ENCODE peak calls at places on chromosomes 6 and 20, in six cellular contexts. Q is sigmoid colon, U is HFF-Myc, R is epithelial cell of proximal tubule, C is heart right ventricle, V is osteocyte. B is an unnamed sample.

GRCh38 chr6:140105857-140106256 is 731.4 kb upstream of the CITED2 start:
- DNase-seq in Q (no peak), U (no peak), R (peak), C (no peak), V (no peak), B (no peak)

GRCh38 chr6:72182337-72183246 is 296.2 kb downstream of the RIMS1 start:
- DNase-seq in Q (no peak), U (no peak), R (no peak), C (peak), V (no peak), B (no peak)

GRCh38 chr20:20241966-20242365 is 125.9 kb upstream of the INSM1 start:
- DNase-seq in Q (no peak), U (no peak), R (no peak), C (no peak), V (no peak), B (no peak)

GRCh38 chr6:139290787-139291294 is 957 bp downstream of the TXLNB start:
- DNase-seq in Q (peak), U (no peak), R (no peak), C (no peak), V (no peak), B (peak)

GRCh38 chr6:25960689-25961088 is 1.9 kb upstream of the TRIM38 start:
- DNase-seq in Q (no peak), U (no peak), R (no peak), C (no peak), V (no peak), B (no peak)

GRCh38 chr20:59767656-59768055 is 163.3 kb downstream of the PHACTR3 start:
- DNase-seq in Q (no peak), U (no peak), R (no peak), C (no peak), V (no peak), B (no peak)

GRCh38 chr20:1900321-1900791 is 5.1 kb downstream of the SIRPA start:
- DNase-seq in Q (peak), U (peak), R (peak), C (peak), V (no peak), B (peak)

GRCh38 chr20:61806314-61806713 is 259.4 kb downstream of the TAF4 start:
- DNase-seq in Q (no peak), U (no peak), R (no peak), C (no peak), V (no peak), B (no peak)

GRCh38 chr6:113654396-113654795 is 202.7 kb upstream of the MARCKS start:
- DNase-seq in Q (peak), U (no peak), R (peak), C (peak), V (peak), B (peak)

GRCh38 chr6:165910184-165910583 is 247.1 kb upstream of the PDE10A start:
- DNase-seq in Q (no peak), U (no peak), R (no peak), C (no peak), V (no peak), B (no peak)

GRCh38 chr6:129131282-129131681 is 248.3 kb downstream of the LAMA2 start:
- DNase-seq in Q (peak), U (no peak), R (no peak), C (no peak), V (no peak), B (peak)

GRCh38 chr6:160733045-160733646 is 31.1 kb downstream of the PLG start:
- DNase-seq in Q (no peak), U (peak), R (no peak), C (no peak), V (no peak), B (no peak)

GRCh38 chr6:156617376-156617775 is 159.8 kb upstream of the ARID1B start:
- DNase-seq in Q (no peak), U (no peak), R (peak), C (no peak), V (no peak), B (no peak)

GRCh38 chr6:71727632-71728294 is 158.6 kb upstream of the RIMS1 start:
- DNase-seq in Q (no peak), U (no peak), R (no peak), C (no peak), V (no peak), B (no peak)

GRCh38 chr20:45339084-45339483 is 9.1 kb downstream of the SDC4 start:
- DNase-seq in Q (no peak), U (no peak), R (no peak), C (no peak), V (no peak), B (no peak)

GRCh38 chr20:61659652-61660346 is 405.9 kb downstream of the TAF4 start:
- DNase-seq in Q (no peak), U (no peak), R (no peak), C (no peak), V (no peak), B (no peak)

GRCh38 chr6:89311853-89312531 is 3.1 kb downstream of the GABRR2 start:
- DNase-seq in Q (peak), U (peak), R (no peak), C (peak), V (no peak), B (peak)

GRCh38 chr6:97497713-97498331 is 214.8 kb upstream of the MMS22L start:
- DNase-seq in Q (no peak), U (peak), R (peak), C (peak), V (no peak), B (peak)

GRCh38 chr6:134714679-134715078 is 235.2 kb downstream of the ALDH8A1 start:
- DNase-seq in Q (no peak), U (peak), R (peak), C (peak), V (no peak), B (no peak)

GRCh38 chr6:74366634-74367033 is 670.6 kb downstream of the CD109 start:
- DNase-seq in Q (no peak), U (no peak), R (no peak), C (no peak), V (no peak), B (no peak)

GRCh38 chr6:147345902-147346301 is 141.7 kb downstream of the STXBP5 start:
- DNase-seq in Q (no peak), U (no peak), R (no peak), C (no peak), V (no peak), B (no peak)

GRCh38 chr6:161547617-161548016 is 273.8 kb upstream of the AGPAT4 start:
- DNase-seq in Q (no peak), U (no peak), R (peak), C (no peak), V (no peak), B (no peak)

GRCh38 chr20:62388839-62389600 is 2.1 kb downstream of the RPS21 start:
- DNase-seq in Q (no peak), U (no peak), R (no peak), C (no peak), V (no peak), B (no peak)

DNA sequence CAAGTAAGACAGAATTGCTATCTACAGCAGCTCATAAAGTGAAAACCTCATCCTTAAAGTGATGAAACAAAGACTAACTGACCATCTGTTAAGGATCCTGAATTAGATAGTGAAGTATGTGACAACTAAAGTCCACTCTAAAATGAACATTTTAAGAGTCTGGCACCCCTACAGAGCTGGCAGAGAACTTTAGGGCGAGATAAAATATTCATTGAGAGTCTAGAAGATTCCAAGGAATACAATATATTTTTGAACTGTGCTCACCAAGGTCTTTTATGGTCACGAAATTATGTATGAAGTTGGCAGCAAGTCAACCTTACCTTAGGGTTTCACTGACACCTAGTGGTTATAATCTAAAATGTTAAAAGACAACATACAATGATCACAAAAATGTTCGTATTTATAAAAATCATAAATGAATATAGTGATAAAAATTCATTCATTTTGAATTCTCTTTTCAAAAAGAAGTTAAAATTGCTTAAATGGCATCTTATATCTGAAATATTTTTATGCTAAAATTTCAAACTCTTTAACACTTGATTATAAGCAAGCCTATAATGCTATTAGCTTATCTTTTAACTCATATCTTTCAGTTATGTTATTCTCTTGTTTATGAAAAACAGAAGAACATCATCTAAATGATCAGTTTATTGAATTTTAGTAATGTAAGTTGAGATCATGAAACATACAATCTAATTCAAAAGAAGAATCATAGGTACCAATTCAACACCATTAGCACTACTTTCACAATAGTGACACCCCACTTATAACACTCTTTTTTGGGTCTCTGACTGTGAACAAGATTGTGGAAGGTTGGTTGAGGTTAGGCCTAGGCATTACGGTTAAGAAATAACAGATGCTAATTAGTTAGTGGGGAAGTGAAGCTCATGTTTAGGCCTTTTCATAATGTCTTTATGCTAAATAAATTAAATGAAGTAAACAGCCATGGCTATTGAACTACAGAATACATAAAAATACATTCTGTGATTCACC is 27.5 kb downstream of the RSPH3 start:
- DNase-seq in Q (no peak), U (peak), R (peak), C (no peak), V (no peak), B (no peak)
- TF ChIP-seq CTCF in Q (peak), U (peak), R (peak), C (peak), V (peak), B (peak)

DNA sequence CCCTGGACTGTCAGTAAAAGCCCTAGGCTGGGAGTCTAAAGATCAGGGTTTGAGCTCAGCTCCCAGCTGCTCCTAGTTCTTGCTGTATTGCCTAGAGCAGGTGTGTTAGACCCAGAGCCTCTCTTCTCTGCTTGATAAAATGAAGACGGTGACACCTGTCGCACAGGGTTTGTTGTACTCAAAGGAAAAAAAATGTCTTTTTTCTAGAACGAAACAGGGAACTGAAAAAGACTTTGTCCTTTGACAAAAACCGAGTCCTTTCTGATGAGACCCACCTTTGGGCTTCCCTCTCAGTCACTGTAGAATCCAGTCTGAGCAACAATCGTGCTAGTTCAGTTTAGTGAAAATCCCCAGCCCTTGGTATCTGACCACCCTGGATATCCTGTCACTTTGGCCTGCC is 102.1 kb upstream of the LAMP5 start:
- DNase-seq in Q (no peak), U (no peak), R (no peak), C (no peak), V (no peak), B (no peak)
- TF ChIP-seq CTCF in Q (no peak), U (no peak), R (no peak), C (no peak), V (no peak), B (no peak)

DNA sequence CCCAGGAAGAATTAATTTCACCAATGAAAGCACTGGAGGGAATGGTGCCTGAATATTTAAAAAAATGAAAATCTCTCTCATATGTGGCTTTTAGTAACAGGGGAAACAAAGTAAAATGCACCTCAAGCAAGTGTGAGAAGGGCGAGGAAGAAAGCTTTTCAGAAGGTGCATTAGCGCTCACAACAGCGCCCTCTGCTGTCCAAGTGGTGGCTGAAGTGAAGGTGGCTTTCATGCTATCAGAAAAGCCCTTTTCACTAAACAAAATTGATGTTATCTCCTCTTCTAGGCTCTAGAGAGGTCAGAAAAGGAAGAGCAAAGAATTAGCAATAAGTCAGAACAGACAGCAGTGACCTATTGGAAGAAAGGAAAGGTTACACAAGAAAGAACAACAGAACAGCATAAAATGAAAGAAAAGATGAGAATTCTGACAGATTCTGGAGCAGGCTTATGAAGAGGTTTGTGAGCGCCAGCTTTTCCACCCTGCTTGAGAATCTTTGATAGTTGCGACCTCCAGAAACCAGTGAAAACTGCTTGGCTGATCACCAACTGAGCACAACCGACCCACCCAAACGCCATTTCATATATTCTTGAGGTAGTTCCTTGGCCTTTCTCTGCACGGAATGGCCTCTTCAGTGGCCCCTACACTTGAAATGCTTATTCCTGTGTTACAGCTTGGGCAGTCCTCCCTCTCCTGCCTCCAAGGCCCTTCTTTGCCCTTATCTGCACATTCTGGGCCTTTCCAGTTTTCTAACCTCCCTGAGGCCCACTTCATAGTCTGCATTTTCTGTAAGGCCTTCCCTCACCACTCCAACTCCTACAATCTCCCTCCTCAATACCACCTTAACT is 45.3 kb downstream of the SMLR1 start:
- DNase-seq in Q (peak), U (peak), R (no peak), C (peak), V (no peak), B (peak)
- TF ChIP-seq CTCF in Q (peak), U (peak), R (peak), C (peak), V (peak), B (peak)

DNA sequence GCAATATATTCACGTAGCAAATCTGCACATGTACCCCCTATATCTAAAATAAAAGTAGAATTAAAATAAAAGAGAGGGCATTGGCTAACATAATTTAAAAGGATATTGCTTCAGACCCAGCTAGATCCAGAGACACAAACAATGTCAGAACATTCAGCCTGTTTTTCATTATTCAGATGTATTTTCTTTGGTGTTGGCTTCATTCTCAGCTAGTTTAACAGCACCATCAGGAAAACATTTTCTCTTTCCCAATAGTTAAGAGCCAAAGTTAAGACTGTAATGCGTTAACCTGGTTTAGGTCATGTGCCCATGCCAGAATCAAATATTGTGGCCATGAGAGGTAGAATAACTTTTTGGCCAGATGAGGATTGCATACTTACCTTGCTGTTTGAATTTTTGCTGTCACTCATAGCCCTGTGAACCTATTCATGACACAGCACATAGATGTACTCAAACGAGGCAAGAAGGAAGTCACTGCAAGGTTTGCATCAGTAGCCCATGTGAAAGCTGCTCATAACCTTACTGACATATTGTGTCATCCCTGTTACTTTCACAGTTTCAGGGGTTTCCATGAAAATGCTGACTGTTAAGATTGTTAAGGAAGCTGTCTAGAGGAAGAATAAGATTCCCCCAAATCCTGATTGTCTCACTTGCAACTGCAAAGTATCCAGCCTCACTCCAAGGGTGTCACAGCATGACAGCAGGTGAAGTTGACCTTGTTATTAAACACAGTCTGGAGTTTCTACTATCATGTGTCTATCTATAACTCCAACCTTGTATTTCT is 233.1 kb downstream of the PACRG start:
- DNase-seq in Q (no peak), U (no peak), R (no peak), C (no peak), V (no peak), B (no peak)
- TF ChIP-seq CTCF in Q (no peak), U (no peak), R (no peak), C (no peak), V (no peak), B (no peak)

GRCh38 chr6:126550323-126550722 is 210.4 kb downstream of the CENPW start:
- DNase-seq in Q (no peak), U (no peak), R (no peak), C (no peak), V (no peak), B (no peak)
- TF ChIP-seq CTCF in Q (no peak), U (peak), R (peak), C (no peak), V (no peak), B (no peak)

GRCh38 chr6:122372647-122373046 is 26.8 kb upstream of the HSF2 start:
- DNase-seq in Q (no peak), U (no peak), R (no peak), C (no peak), V (no peak), B (no peak)
- TF ChIP-seq CTCF in Q (no peak), U (no peak), R (peak), C (no peak), V (peak), B (no peak)

GRCh38 chr20:6185268-6185667 is 62.4 kb upstream of the FERMT1 start:
- DNase-seq in Q (no peak), U (no peak), R (no peak), C (no peak), V (no peak), B (no peak)
- TF ChIP-seq CTCF in Q (no peak), U (no peak), R (peak), C (no peak), V (no peak), B (no peak)

DNA sequence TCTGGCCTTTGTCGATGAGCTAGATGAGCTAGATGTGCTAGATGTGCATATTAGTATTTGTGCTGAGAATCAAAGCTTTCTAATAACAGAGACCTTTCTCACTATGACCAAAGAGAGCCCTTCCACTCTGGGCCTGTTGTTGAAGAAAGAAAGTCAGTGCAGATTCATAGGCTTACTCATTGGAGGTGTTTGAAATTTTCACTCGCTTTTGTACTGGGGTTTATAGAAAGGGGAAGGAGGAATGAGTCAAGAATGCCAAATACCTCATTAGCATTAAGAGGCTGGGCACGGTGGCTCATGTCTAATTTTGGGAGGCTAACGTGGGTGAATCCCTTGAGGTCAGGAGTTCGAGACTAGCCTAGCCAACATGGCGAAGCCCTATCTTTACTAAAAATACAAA is 70.5 kb upstream of the LTV1 start:
- DNase-seq in Q (no peak), U (no peak), R (no peak), C (no peak), V (no peak), B (no peak)
- TF ChIP-seq CTCF in Q (no peak), U (no peak), R (no peak), C (no peak), V (no peak), B (no peak)

B was measured in tibial nerve.